ENCODE peak calls at places on chromosomes 4 and X, in seven cellular contexts. X, W, S, P, C, B and D are unnamed samples.
A peak's percentile ranks its signal among the peaks of the same experiment; 100 is the strongest.

GRCh38 chrX:34578237-34578636 is 78.8 kb downstream of the TMEM47 start:
- DNase-seq in S (no peak), W (no peak), X (no peak), P (peak; percentile 56), C (no peak), B (no peak), D (peak; percentile 71)

GRCh38 chrX:133053854-133054565 is 42.9 kb downstream of the USP26 start:
- DNase-seq in W (no peak), S (no peak), X (no peak), B (no peak), P (no peak), C (no peak), D (peak; percentile 21)

GRCh38 chr4:116233971-116234370 is 851.4 kb downstream of the TRAM1L1 start:
- DNase-seq in C (no peak), P (no peak), S (no peak), B (no peak), X (no peak), W (no peak), D (no peak)

GRCh38 chr4:7462509-7462971 is 27.8 kb upstream of the PSAPL1 start:
- DNase-seq in P (peak; percentile 2), X (no peak), W (peak; percentile 62), S (no peak), B (no peak), C (peak; percentile 14), D (peak; percentile 23)

GRCh38 chr4:83219344-83219990 is 65.1 kb downstream of the COQ2 start:
- DNase-seq in X (no peak), P (no peak), W (no peak), B (no peak), S (no peak), C (peak; percentile 32), D (no peak)

GRCh38 chr4:152998861-152999260 is 62.7 kb downstream of the FHDC1 start:
- DNase-seq in C (no peak), S (no peak), B (no peak), X (no peak), W (no peak), P (no peak), D (no peak)

GRCh38 chr4:68476191-68476590 is 28.9 kb downstream of the TMPRSS11E start:
- DNase-seq in P (no peak), C (peak; percentile 29), X (no peak), W (no peak), B (no peak), S (no peak), D (no peak)

GRCh38 chrX:78687586-78687985 is 28.5 kb upstream of the RTL3 start:
- DNase-seq in P (no peak), W (no peak), S (peak; percentile 61), B (no peak), C (no peak), X (no peak), D (no peak)

GRCh38 chr4:137825505-137825904 is 293.2 kb upstream of the PCDH18 start:
- DNase-seq in S (no peak), C (no peak), P (no peak), X (no peak), B (no peak), W (no peak), D (no peak)

GRCh38 chr4:36870121-36870520 is 374.4 kb upstream of the NWD2 start:
- DNase-seq in C (no peak), S (no peak), B (no peak), X (no peak), P (no peak), W (no peak), D (no peak)

GRCh38 chr4:62898115-62898514 is 1511.1 kb downstream of the TECRL start:
- DNase-seq in B (no peak), S (no peak), C (no peak), P (no peak), X (peak; percentile 73), W (no peak), D (no peak)

GRCh38 chrX:135086197-135086854 is 34.0 kb downstream of the ETDB start:
- DNase-seq in S (peak; percentile 53), B (no peak), W (no peak), X (no peak), P (peak; percentile 61), C (peak; percentile 32), D (peak; percentile 77)

GRCh38 chr4:16269742-16270522 is 43.7 kb upstream of the TAPT1 start:
- DNase-seq in X (no peak), C (peak; percentile 46), B (no peak), P (peak; percentile 55), W (no peak), S (peak; percentile 90), D (peak; percentile 86)

GRCh38 chrX:153697924-153698865 is 10.5 kb downstream of the SLC6A8 start:
- DNase-seq in P (no peak), S (no peak), B (no peak), W (no peak), X (no peak), C (no peak), D (no peak)

GRCh38 chr4:168257663-168258235 is 60.8 kb downstream of the DDX60 start:
- DNase-seq in W (peak; percentile 24), S (peak; percentile 9), X (no peak), C (no peak), P (no peak), B (no peak), D (no peak)

GRCh38 chr4:80322716-80323115 is 12.8 kb upstream of the CFAP299 start:
- DNase-seq in W (no peak), B (no peak), X (no peak), P (peak; percentile 68), S (no peak), C (no peak), D (peak; percentile 66)
- TF ChIP-seq CTCF in W (no peak), B (no peak), X (no peak), P (peak; percentile 69), S (no peak), C (peak; percentile 29), D (peak; percentile 59)

GRCh38 chr4:86593726-86594558 is at the start of gene PTPN13:
- DNase-seq in S (peak; percentile 48), B (peak; percentile 99), W (peak; percentile 96), P (peak; percentile 98), C (peak; percentile 100), X (peak; percentile 96), D (peak; percentile 99)
- TF ChIP-seq CTCF in S (no peak), B (no peak), W (no peak), P (peak; percentile 8), C (no peak), X (no peak), D (no peak)

GRCh38 chr4:94127707-94128328 is 79.8 kb upstream of the SMARCAD1 start:
- DNase-seq in X (no peak), P (peak; percentile 29), C (no peak), S (no peak), B (no peak), W (no peak), D (peak; percentile 59)
- TF ChIP-seq CTCF in X (no peak), P (peak; percentile 64), C (peak; percentile 50), S (peak; percentile 29), B (peak; percentile 70), W (peak; percentile 49), D (peak; percentile 67)

GRCh38 chrX:24676403-24677024 is 17.2 kb upstream of the POLA1 start:
- DNase-seq in X (no peak), P (no peak), W (no peak), B (no peak), C (no peak), S (no peak), D (peak; percentile 18)
- TF ChIP-seq CTCF in X (no peak), P (peak; percentile 50), W (peak; percentile 46), B (peak; percentile 73), C (peak; percentile 34), S (no peak), D (peak; percentile 67)

GRCh38 chrX:97751016-97751415 is 867.3 kb downstream of the RPA4 start:
- DNase-seq in C (no peak), P (no peak), S (no peak), X (no peak), B (no peak), W (no peak), D (no peak)
- TF ChIP-seq CTCF in C (no peak), P (no peak), S (no peak), X (no peak), B (no peak), W (no peak), D (no peak)

DNA sequence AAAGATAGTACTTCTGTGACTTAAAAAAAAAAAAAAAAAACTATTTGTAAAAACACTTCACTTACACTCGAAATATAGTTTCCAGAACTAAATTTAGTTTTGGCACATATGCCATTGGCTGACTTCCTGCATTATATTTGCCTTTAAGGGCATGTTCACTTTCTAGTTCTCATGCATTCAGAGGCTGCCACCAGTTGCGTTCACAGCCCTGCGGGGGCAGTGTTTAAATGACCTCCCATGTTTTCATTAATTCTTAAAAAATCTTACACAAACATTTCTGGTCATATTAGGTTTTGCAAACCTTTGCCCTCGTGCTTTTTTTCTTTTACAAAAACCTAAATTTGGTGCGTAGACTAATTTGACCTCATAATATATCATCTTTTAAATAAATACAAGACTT is 12.5 kb upstream of the ARHGAP6 start:
- DNase-seq in W (no peak), C (no peak), P (no peak), B (no peak), S (no peak), X (no peak), D (peak; percentile 17)
- TF ChIP-seq CTCF in W (no peak), C (peak; percentile 28), P (peak; percentile 11), B (peak; percentile 53), S (no peak), X (no peak), D (peak; percentile 52)